ENCODE peak calls at places on chromosome 13, in eight cellular contexts. W is ELF-1, K is AG04450, P is GM12865, H is left ventricle myocardium inferior, T is neural progenitor cell, N is HEK293T, Q is Caki2. O is an unnamed sample.

GRCh38 chr13:103283451-103283820 is 217.2 kb upstream of the SLC10A2 start:
- DNase-seq in W (no peak), K (no peak), P (no peak), H (no peak), T (no peak), N (no peak), Q (no peak), O (no peak)

GRCh38 chr13:60112771-60113170 is 51.0 kb downstream of the DIAPH3 start:
- DNase-seq in W (no peak), K (no peak), P (no peak), H (no peak), T (no peak), N (no peak), Q (no peak), O (no peak)

GRCh38 chr13:113761136-113761535 is 2.1 kb downstream of the TMEM255B start:
- DNase-seq in W (no peak), K (no peak), P (no peak), H (no peak), T (no peak), N (no peak), Q (no peak), O (no peak)

GRCh38 chr13:31639443-31640163 is 99.7 kb upstream of the RXFP2 start:
- DNase-seq in W (no peak), K (no peak), P (no peak), H (no peak), T (no peak), N (no peak), Q (no peak), O (no peak)

GRCh38 chr13:67200183-67200582 is 30.0 kb downstream of the PCDH9 start:
- DNase-seq in W (no peak), K (no peak), P (no peak), H (no peak), T (no peak), N (no peak), Q (no peak), O (no peak)

GRCh38 chr13:114113961-114114360 is 18.5 kb downstream of the RASA3 start:
- DNase-seq in W (no peak), K (no peak), P (no peak), H (no peak), T (no peak), N (no peak), Q (no peak), O (no peak)

GRCh38 chr13:111414341-111414740 is 93.9 kb downstream of the TEX29 start:
- DNase-seq in W (no peak), K (no peak), P (no peak), H (no peak), T (no peak), N (no peak), Q (no peak), O (no peak)

GRCh38 chr13:76886005-76886291 is 257 bp downstream of the KCTD12 start:
- DNase-seq in W (no peak), K (no peak), P (no peak), H (no peak), T (no peak), N (no peak), Q (no peak), O (no peak)

GRCh38 chr13:111872475-111873150 is 194.3 kb upstream of the SOX1 start:
- DNase-seq in W (no peak), K (no peak), P (no peak), H (no peak), T (no peak), N (no peak), Q (no peak), O (no peak)

GRCh38 chr13:26529441-26529840 is 28.0 kb upstream of the WASF3 start:
- DNase-seq in W (peak), K (peak), P (peak), H (peak), T (peak), N (peak), Q (peak), O (peak)

GRCh38 chr13:35191883-35192282 is 249.8 kb downstream of the NBEA start:
- DNase-seq in W (no peak), K (no peak), P (no peak), H (no peak), T (no peak), N (no peak), Q (no peak), O (no peak)

GRCh38 chr13:55155046-55155445 is 1985.7 kb upstream of the PRR20A start:
- DNase-seq in W (no peak), K (no peak), P (no peak), H (no peak), T (no peak), N (no peak), Q (no peak), O (no peak)

GRCh38 chr13:96130818-96131217 is 40.9 kb downstream of the HS6ST3 start:
- DNase-seq in W (no peak), K (no peak), P (no peak), H (no peak), T (peak), N (no peak), Q (no peak), O (peak)